ENCODE peak calls at places on chromosomes 4 and X, in four cellular contexts. W is fibroblast of lung, D is OCI-LY7, C is A549. B is an unnamed sample.

GRCh38 chr4:123701046-123701445 is 304.5 kb downstream of the SPRY1 start:
- DNase-seq in W (peak), C (no peak), D (no peak), B (no peak)

GRCh38 chr4:84952004-84952403 is 14.5 kb downstream of the WDFY3 start:
- DNase-seq in D (no peak), W (peak), C (peak), B (peak)

GRCh38 chr4:170657761-170658160 is 568.0 kb upstream of the AADAT start:
- DNase-seq in C (no peak), D (no peak), W (no peak), B (no peak)

GRCh38 chr4:103011378-103012025 is 8.0 kb downstream of the SLC9B1 start:
- DNase-seq in C (no peak), D (no peak), W (peak), B (no peak)

GRCh38 chr4:73735231-73735630 is 5.1 kb upstream of the CXCL8 start:
- DNase-seq in C (no peak), D (peak), W (peak), B (peak)

GRCh38 chr4:84826681-84827080 is 139.8 kb downstream of the WDFY3 start:
- DNase-seq in C (no peak), W (no peak), D (no peak), B (no peak)

GRCh38 chr4:108166038-108166437 is 2.7 kb downstream of the LEF1 start:
- DNase-seq in D (peak), W (no peak), C (no peak), B (no peak)

GRCh38 chrX:53716328-53717088 is 30.0 kb upstream of the HUWE1 start:
- DNase-seq in W (peak), C (no peak), D (peak), B (peak)

GRCh38 chrX:132023896-132024386 is 839 bp downstream of the STK26 start:
- DNase-seq in C (peak), W (no peak), D (peak), B (no peak)

GRCh38 chrX:137352101-137352660 is 213.7 kb upstream of the ZIC3 start:
- DNase-seq in D (peak), W (no peak), C (peak), B (no peak)

GRCh38 chrX:1719270-1719669 is 104.4 kb downstream of the ASMT start:
- DNase-seq in W (no peak), D (no peak), C (no peak), B (no peak)

GRCh38 chr4:15381806-15382338 is 46.0 kb upstream of the C1QTNF7 start:
- DNase-seq in C (no peak), D (no peak), W (no peak), B (no peak)

GRCh38 chr4:23006756-23007155 is 314.0 kb downstream of the GBA3 start:
- DNase-seq in W (peak), C (no peak), D (no peak), B (peak)

GRCh38 chr4:125020089-125021034 is 294.4 kb upstream of the FAT4 start:
- DNase-seq in C (no peak), W (no peak), D (no peak), B (no peak)

GRCh38 chr4:1538096-1538410 is 131.8 kb upstream of the NKX1-1 start:
- DNase-seq in D (no peak), C (no peak), W (no peak), B (no peak)

GRCh38 chr4:124132161-124132560 is 580.4 kb downstream of the ANKRD50 start:
- DNase-seq in C (no peak), D (no peak), W (peak), B (no peak)

GRCh38 chr4:2280531-2281300 is 18.8 kb upstream of the MXD4 start:
- DNase-seq in D (no peak), W (no peak), C (no peak), B (no peak)

GRCh38 chrX:1591863-1592127 is 391 bp downstream of the AKAP17A start:
- DNase-seq in C (no peak), D (no peak), W (no peak), B (no peak)

GRCh38 chr4:124157781-124158180 is 554.8 kb downstream of the ANKRD50 start:
- DNase-seq in W (no peak), C (no peak), D (no peak), B (no peak)

GRCh38 chrX:140664939-140665338 is 44.6 kb upstream of the LINC00632 start:
- DNase-seq in D (peak), C (peak), W (peak), B (peak)

GRCh38 chr4:164383187-164384181 is 370.4 kb upstream of the SMIM31 start:
- DNase-seq in D (no peak), C (peak), W (peak), B (peak)

GRCh38 chr4:88158360-88159136 is at the start of gene ABCG2:
- DNase-seq in C (peak), D (no peak), W (peak), B (peak)

GRCh38 chr4:8592366-8593267 is at the start of gene CPZ:
- DNase-seq in D (no peak), W (peak), C (no peak), B (peak)

GRCh38 chr4:155539746-155540145 is 126.9 kb upstream of the GUCY1A1 start:
- DNase-seq in C (no peak), W (peak), D (no peak), B (peak)

GRCh38 chr4:112125416-112125815 is 19.8 kb upstream of the FAM241A start:
- DNase-seq in D (no peak), C (no peak), W (no peak), B (no peak)

GRCh38 chrX:45850197-45850774 is 649.6 kb upstream of the DIPK2B start:
- DNase-seq in D (no peak), C (peak), W (peak), B (peak)

GRCh38 chrX:71632923-71633657 is 14.8 kb upstream of the CXCR3 start:
- DNase-seq in C (no peak), D (no peak), W (no peak), B (no peak)

GRCh38 chrX:136671006-136671610 is 23.1 kb downstream of the CD40LG start:
- DNase-seq in W (no peak), D (no peak), C (no peak), B (no peak)

GRCh38 chr4:75849459-75849858 is 52.8 kb downstream of the PPEF2 start:
- DNase-seq in D (no peak), W (peak), C (no peak), B (no peak)

GRCh38 chr4:101252721-101253120 is 94.6 kb downstream of the PPP3CA start:
- DNase-seq in W (peak), C (no peak), D (no peak), B (no peak)

GRCh38 chrX:45063319-45064095 is 137.2 kb downstream of the DIPK2B start:
- DNase-seq in C (no peak), D (no peak), W (peak), B (peak)

GRCh38 chr4:162061214-162061613 is 102.6 kb downstream of the FSTL5 start:
- DNase-seq in C (peak), W (peak), D (no peak), B (peak)

GRCh38 chr4:168831919-168832745 is 177.9 kb downstream of the CBR4 start:
- DNase-seq in C (peak), D (peak), W (peak), B (peak)

GRCh38 chrX:68932611-68933010 is 103.8 kb downstream of the EFNB1 start:
- DNase-seq in D (no peak), W (no peak), C (no peak), B (no peak)

GRCh38 chr4:174690665-174691064 is 138.4 kb downstream of the GLRA3 start:
- DNase-seq in C (no peak), D (no peak), W (no peak), B (no peak)

GRCh38 chr4:140928880-140929279 is 172.7 kb upstream of the TBC1D9 start:
- DNase-seq in C (no peak), D (no peak), W (peak), B (no peak)

DNA sequence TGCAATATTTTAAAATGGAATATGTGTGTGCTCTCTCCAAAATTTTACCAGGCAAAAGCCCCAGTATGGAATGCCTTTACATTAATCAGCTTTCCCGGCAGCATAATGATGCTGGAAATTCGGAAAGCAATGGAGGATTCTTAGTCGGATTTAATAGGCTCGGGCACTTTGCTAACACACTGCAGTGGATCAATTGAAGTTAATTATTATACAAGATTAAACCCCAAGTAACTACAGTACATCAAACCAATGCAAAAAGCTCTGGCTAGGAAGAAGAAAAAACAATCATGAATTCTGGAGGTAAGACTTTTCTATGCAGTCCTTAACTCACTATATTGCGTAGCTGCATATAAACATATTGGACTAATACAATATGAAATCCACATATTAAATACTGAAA is 43.6 kb upstream of the GRIA3 start:
- DNase-seq in W (no peak), D (no peak), C (no peak), B (no peak)
- TF ChIP-seq CTCF in W (no peak), D (no peak), C (no peak), B (no peak)

GRCh38 chrX:54785901-54786300 is 12.2 kb downstream of the ITIH6 start:
- DNase-seq in C (peak), D (peak), W (no peak), B (no peak)

GRCh38 chrX:54788446-54788845 is 9.6 kb downstream of the ITIH6 start:
- DNase-seq in D (no peak), C (no peak), W (no peak), B (no peak)

GRCh38 chrX:54786972-54787371 is 11.1 kb downstream of the ITIH6 start:
- DNase-seq in D (peak), W (no peak), C (peak), B (no peak)
- TF ChIP-seq CTCF in D (peak), W (no peak), C (no peak), B (no peak)

DNA sequence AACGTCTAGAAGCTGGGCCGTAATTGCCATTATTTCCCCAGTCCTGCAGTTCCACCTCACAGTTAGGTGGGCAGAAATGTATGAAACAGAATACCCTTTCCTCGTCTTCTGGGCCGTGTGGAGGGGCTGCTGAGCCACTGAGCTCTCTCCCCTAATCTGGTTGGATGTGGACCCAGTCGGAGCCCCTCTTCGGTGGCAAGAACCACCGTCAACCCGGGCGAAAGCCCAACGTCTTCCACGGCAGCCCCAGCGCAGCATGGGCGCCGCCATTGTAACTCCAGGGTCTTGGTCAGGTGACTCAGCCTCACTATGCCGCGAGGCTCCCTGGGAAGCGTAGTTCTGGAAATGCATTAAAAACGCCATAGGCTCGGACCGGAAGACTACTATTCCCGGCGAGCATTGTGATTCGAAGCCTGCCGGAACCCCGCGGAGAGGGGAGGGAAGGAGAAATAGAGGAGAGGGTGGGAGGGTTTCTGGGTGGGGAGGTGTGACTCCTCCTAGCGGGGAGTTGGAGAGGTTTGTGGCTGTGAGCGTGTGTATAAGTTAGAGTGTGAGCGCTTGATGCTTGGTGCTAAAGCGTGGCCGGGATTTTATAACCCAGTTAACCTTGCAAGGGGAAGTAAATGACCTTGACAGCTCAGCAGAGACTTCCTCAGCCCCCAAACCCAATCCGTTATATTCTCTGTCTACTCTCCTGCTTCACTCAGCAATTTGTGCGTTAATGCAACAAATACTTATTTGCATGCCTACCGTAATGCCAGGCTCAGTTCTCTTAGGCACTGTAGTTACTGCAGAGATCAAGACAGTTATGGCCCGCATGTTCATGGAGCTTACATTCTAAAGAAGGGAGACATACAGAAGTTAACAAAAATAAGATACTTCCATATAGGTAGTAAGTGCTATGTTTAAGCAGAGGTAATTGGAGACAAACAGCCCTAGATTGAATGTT is at the start of gene GATB:
- DNase-seq in W (peak), D (peak), C (peak), B (peak)
- TF ChIP-seq CTCF in W (peak), D (peak), C (peak), B (peak)

GRCh38 chrX:153925739-153926593 is at the start of gene ARHGAP4:
- DNase-seq in W (no peak), D (peak), C (no peak), B (no peak)

GRCh38 chrX:153922286-153922573 is 3.8 kb downstream of the ARHGAP4 start:
- DNase-seq in C (no peak), W (no peak), D (no peak), B (no peak)

GRCh38 chrX:153922932-153923857 is 2.9 kb downstream of the ARHGAP4 start:
- DNase-seq in D (no peak), C (peak), W (peak), B (peak)

GRCh38 chrX:153925387-153925738 is 701 bp downstream of the ARHGAP4 start:
- DNase-seq in W (no peak), D (peak), C (no peak), B (no peak)

DNA sequence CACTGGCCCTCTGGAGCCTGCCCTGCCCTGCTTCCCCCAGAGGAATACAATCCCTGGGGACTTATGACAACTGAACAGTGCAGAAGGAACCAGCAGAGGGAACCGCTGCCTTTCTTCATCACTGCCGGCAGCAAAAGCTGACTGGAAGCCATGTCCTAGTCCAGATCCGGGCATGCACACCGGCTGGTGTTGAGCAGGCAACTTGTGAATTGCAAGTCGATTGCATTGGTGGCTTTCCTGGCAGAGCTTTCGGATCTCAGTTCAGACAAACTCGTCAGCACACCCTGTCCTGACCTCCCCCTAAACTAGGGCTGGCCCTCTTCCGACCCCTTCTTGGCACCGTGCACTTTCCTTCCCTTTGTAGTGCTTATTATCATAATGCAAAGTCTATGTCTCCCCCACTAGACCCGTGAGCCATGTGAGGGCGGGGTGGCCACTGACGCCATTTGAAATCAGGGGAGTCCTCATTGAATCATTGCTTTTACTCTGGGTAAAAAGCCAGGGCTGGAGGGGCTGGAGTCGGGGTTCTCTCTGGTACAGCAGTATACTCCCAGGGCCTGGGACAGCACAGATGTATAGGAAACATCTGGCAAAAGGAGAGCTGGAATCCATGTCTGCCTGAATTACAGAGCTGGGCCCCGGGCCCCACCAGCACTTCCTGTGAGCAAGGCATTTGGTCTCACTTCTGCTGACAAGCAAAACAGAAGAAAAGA is 1.8 kb downstream of the ARHGAP4 start:
- DNase-seq in W (peak), D (peak), C (peak), B (peak)
- TF ChIP-seq CTCF in W (peak), D (peak), C (no peak), B (peak)

GRCh38 chrX:48648299-48648698 is 35.3 kb upstream of the WAS start:
- DNase-seq in W (peak), C (peak), D (peak), B (peak)
- TF ChIP-seq CTCF in W (peak), C (peak), D (peak), B (peak)

DNA sequence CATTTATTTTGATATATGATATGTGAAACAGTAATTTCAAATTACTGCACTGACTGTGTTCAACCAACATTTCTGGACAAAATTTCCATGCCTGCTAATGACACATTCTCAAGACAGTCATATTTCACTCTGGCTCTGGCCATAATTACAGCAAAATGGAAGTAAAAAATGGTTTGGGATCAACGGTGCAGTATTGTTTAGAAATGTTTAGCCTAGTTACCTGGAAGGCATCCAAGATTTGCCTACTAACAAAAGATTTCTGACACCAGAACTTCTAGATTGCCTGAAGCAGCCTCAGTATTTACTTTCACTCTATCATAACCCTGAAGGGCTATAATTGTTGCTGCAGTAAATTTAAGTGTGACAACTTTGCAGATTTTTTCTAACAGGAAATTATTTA is 416.3 kb downstream of the PCDH10 start:
- DNase-seq in C (peak), D (no peak), W (peak), B (peak)
- TF ChIP-seq CTCF in C (no peak), D (no peak), W (no peak), B (no peak)

B was measured in astrocyte of the spinal cord.